ENCODE peak calls at places on chromosomes 13 and 19, in four cellular contexts. One of them, this sample, is unnamed.

GRCh38 chr13:37870489-37870845 is 895 bp upstream of the TRPC4 start:
- DNase-seq in GM12878: no peak
- DNase-seq in HepG2: no peak
- DNase-seq in K562: no peak
- DNase-seq in this sample: no peak

GRCh38 chr13:110028838-110029621 is 242.6 kb upstream of the IRS2 start:
- DNase-seq in GM12878: no peak
- DNase-seq in HepG2: no peak
- DNase-seq in K562: no peak
- DNase-seq in this sample: no peak

GRCh38 chr19:6273701-6274601 is 5.8 kb downstream of the MLLT1 start:
- DNase-seq in GM12878: no peak
- DNase-seq in HepG2: peak; percentile 89
- DNase-seq in K562: peak; percentile 63
- DNase-seq in this sample: peak; percentile 24

GRCh38 chr13:109684836-109685602 is 101.4 kb downstream of the IRS2 start:
- DNase-seq in GM12878: no peak
- DNase-seq in HepG2: no peak
- DNase-seq in K562: no peak
- DNase-seq in this sample: no peak

GRCh38 chr13:72849571-72849970 is 67.6 kb downstream of the PIBF1 start:
- DNase-seq in GM12878: no peak
- DNase-seq in HepG2: no peak
- DNase-seq in K562: no peak
- DNase-seq in this sample: no peak

GRCh38 chr19:12840091-12841079 is 2.1 kb downstream of the MAST1 start:
- DNase-seq in GM12878: no peak
- DNase-seq in HepG2: no peak
- DNase-seq in K562: peak; percentile 97
- DNase-seq in this sample: peak; percentile 95

GRCh38 chr13:80030491-80030890 is 310.4 kb downstream of the SPRY2 start:
- DNase-seq in GM12878: no peak
- DNase-seq in HepG2: no peak
- DNase-seq in K562: no peak
- DNase-seq in this sample: no peak

GRCh38 chr19:11125994-11126685 is 29.4 kb downstream of the SPC24 start:
- DNase-seq in GM12878: no peak
- DNase-seq in HepG2: peak; percentile 67
- DNase-seq in K562: peak; percentile 62
- DNase-seq in this sample: peak; percentile 72

GRCh38 chr13:46530084-46530935 is 22.7 kb upstream of the LRCH1 start:
- DNase-seq in GM12878: no peak
- DNase-seq in HepG2: no peak
- DNase-seq in K562: no peak
- DNase-seq in this sample: no peak

GRCh38 chr13:81671103-81671502 is 1330.2 kb upstream of the SPRY2 start:
- DNase-seq in GM12878: no peak
- DNase-seq in HepG2: no peak
- DNase-seq in K562: no peak
- DNase-seq in this sample: no peak
- TF ChIP-seq FOXM1 in GM12878: no peak
- TF ChIP-seq FOXM1 in HepG2: no peak
- TF ChIP-seq FOXM1 in K562: no peak
- TF ChIP-seq FOXM1 in this sample: no peak

GRCh38 chr13:99265823-99266426 is 7.7 kb upstream of the GPR18 start:
- DNase-seq in GM12878: no peak
- DNase-seq in HepG2: peak; percentile 46
- DNase-seq in K562: peak; percentile 32
- DNase-seq in this sample: peak; percentile 45
- TF ChIP-seq BHLHE40 in GM12878: no peak
- TF ChIP-seq BHLHE40 in HepG2: no peak
- TF ChIP-seq BHLHE40 in K562: no peak
- TF ChIP-seq BHLHE40 in this sample: no peak

DNA sequence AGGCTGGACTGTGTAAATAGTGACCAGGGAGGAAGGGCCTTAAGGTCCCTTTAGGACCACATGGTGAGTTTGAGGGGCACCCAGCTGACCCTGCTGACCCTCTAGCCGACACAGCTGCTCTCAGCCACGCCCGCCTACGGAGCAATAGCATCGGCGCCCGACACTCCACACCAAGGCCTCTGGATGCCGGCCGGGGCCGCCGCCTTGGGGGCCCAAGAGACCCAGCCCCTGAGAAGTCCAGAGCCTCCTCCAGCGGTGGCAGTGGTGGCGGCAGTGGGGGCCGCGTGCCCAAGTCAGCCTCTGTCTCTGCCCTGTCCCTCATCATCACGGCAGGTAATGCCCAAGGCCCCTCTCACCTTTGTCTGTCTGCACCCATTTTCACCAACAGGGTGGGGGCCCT is 8.6 kb upstream of the PIK3R2 start:
- DNase-seq in GM12878: no peak
- DNase-seq in HepG2: no peak
- DNase-seq in K562: no peak
- DNase-seq in this sample: no peak
- TF ChIP-seq FOXM1 in GM12878: no peak
- TF ChIP-seq FOXM1 in HepG2: no peak
- TF ChIP-seq FOXM1 in K562: no peak
- TF ChIP-seq FOXM1 in this sample: no peak

DNA sequence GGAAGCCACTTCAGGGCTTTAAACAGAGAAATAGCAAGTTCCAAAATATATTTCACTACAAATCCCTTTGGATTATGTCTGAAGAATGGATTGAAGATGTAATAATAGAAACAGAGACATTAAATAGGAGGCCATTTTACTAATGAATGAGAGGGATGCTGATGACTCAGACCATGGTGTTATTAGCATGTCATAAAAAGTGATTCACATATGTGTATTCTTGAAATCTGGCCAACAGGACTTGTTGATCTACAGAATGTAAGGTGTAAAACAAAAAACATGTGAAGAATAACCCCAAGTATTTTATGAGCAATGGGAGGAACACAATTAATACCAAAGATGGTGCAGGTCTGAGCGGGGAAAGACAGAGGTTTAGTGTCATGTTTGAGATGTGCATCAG is 873.7 kb downstream of the SLITRK5 start:
- DNase-seq in GM12878: no peak
- DNase-seq in HepG2: no peak
- DNase-seq in K562: no peak
- DNase-seq in this sample: no peak
- TF ChIP-seq BHLHE40 in GM12878: no peak
- TF ChIP-seq BHLHE40 in HepG2: no peak
- TF ChIP-seq BHLHE40 in K562: no peak
- TF ChIP-seq BHLHE40 in this sample: no peak

GRCh38 chr19:28305513-28305912 is 907.4 kb downstream of the UQCRFS1 start:
- DNase-seq in GM12878: no peak
- DNase-seq in HepG2: no peak
- DNase-seq in K562: no peak
- DNase-seq in this sample: no peak
- TF ChIP-seq FOXM1 in GM12878: no peak
- TF ChIP-seq FOXM1 in HepG2: no peak
- TF ChIP-seq FOXM1 in K562: no peak
- TF ChIP-seq FOXM1 in this sample: no peak

GRCh38 chr13:26253787-26254582 is at the start of gene CDK8:
- DNase-seq in GM12878: peak; percentile 48
- DNase-seq in HepG2: peak; percentile 83
- DNase-seq in K562: peak; percentile 79
- DNase-seq in this sample: peak; percentile 66

GRCh38 chr13:26255717-26256277 is 1.9 kb downstream of the CDK8 start:
- DNase-seq in GM12878: no peak
- DNase-seq in HepG2: peak; percentile 20
- DNase-seq in K562: peak; percentile 15
- DNase-seq in this sample: no peak

GRCh38 chr13:26253262-26253786 is 605 bp upstream of the CDK8 start:
- DNase-seq in GM12878: no peak
- DNase-seq in HepG2: no peak
- DNase-seq in K562: no peak
- DNase-seq in this sample: no peak

GRCh38 chr13:26257049-26257448 is 3.1 kb downstream of the CDK8 start:
- DNase-seq in GM12878: no peak
- DNase-seq in HepG2: no peak
- DNase-seq in K562: no peak
- DNase-seq in this sample: no peak

DNA sequence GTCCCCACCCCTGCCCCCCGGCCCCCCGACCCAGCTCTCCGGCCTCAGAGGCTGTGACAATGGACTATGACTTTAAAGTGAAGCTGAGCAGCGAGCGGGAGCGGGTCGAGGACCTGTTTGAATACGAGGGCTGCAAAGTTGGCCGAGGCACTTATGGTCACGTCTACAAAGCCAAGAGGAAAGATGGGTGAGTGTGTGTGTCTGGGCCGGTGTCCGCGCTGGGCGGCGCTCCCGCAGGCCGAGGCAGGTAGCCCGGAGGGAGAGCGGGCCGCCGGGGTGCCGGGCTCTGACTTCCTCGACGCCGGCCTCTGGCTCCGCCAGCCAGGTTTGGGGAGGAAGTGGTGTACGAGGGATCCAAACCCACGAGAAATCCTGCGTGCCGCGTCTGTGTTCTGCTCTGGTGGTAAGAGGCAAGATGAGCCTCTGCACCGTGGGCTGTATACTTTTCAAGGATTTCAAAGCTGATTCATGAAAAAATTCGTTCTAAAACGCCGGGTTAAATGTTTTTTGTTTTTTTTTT is 714 bp downstream of the CDK8 start:
- DNase-seq in GM12878: no peak
- DNase-seq in HepG2: peak; percentile 44
- DNase-seq in K562: peak; percentile 42
- DNase-seq in this sample: peak; percentile 16
- TF ChIP-seq BHLHE40 in GM12878: no peak
- TF ChIP-seq BHLHE40 in HepG2: no peak
- TF ChIP-seq BHLHE40 in K562: no peak
- TF ChIP-seq BHLHE40 in this sample: no peak

GRCh38 chr19:18507021-18507726 is 14.7 kb downstream of the ELL start:
- DNase-seq in GM12878: no peak
- DNase-seq in HepG2: no peak
- DNase-seq in K562: no peak
- DNase-seq in this sample: no peak
- TF ChIP-seq FOXM1 in GM12878: no peak
- TF ChIP-seq FOXM1 in HepG2: no peak
- TF ChIP-seq FOXM1 in K562: no peak
- TF ChIP-seq FOXM1 in this sample: no peak

This sample was measured in HEK293T.